ENCODE peak calls at places on chromosomes 16 and 17, in eight cellular contexts. X, Y, P, H, G, J, L and C are unnamed samples. For H3K4me1 and H3K36me3, the result is how much of the 10 kb centered on the place peaks cover.

GRCh38 chr16:77383606-77384187 is 51.1 kb downstream of the ADAMTS18 start:
- DNase-seq in X (no peak), Y (no peak), P (no peak), H (no peak), G (no peak), J (no peak), L (no peak), C (no peak)

GRCh38 chr16:29820730-29821662 is 734 bp downstream of the MVP start:
- DNase-seq in X (peak), Y (no peak), P (peak), H (peak), G (no peak), J (peak), L (peak), C (no peak)

GRCh38 chr17:2481760-2482159 is 29.9 kb downstream of the METTL16 start:
- DNase-seq in X (no peak), Y (no peak), P (no peak), H (no peak), G (no peak), J (no peak), L (no peak), C (no peak)

GRCh38 chr17:8019161-8019560 is 16.7 kb downstream of the GUCY2D start:
- DNase-seq in X (no peak), Y (no peak), P (no peak), H (no peak), G (no peak), J (no peak), L (no peak), C (no peak)

GRCh38 chr16:56609463-56609921 is 1.1 kb downstream of the MT2A start:
- DNase-seq in X (peak), Y (peak), P (peak), H (peak), G (peak), J (peak), L (peak), C (no peak)

GRCh38 chr17:77313831-77314230 is 173.1 kb downstream of the SEC14L1 start:
- DNase-seq in X (no peak), Y (no peak), P (no peak), H (peak), G (no peak), J (no peak), L (peak), C (no peak)

GRCh38 chr17:77076046-77076882 is 64.5 kb upstream of the SEC14L1 start:
- DNase-seq in X (no peak), Y (peak), P (no peak), H (no peak), G (peak), J (no peak), L (no peak), C (no peak)

GRCh38 chr17:30219315-30219714 is 16.2 kb downstream of the SLC6A4 start:
- DNase-seq in X (no peak), Y (no peak), P (no peak), H (no peak), G (no peak), J (no peak), L (no peak), C (no peak)

GRCh38 chr17:40284085-40284713 is 3.5 kb upstream of the CDC6 start:
- DNase-seq in X (no peak), Y (peak), P (no peak), H (peak), G (peak), J (no peak), L (no peak), C (no peak)

GRCh38 chr16:10172848-10173655 is 9.2 kb downstream of the GRIN2A start:
- DNase-seq in X (no peak), Y (no peak), P (no peak), H (no peak), G (peak), J (no peak), L (no peak), C (no peak)

GRCh38 chr17:44541884-44542581 is 15.3 kb upstream of the FZD2 start:
- DNase-seq in X (no peak), Y (no peak), P (no peak), H (no peak), G (no peak), J (no peak), L (no peak), C (no peak)

GRCh38 chr17:81328925-81329278 is 33.8 kb upstream of the SLC38A10 start:
- DNase-seq in X (no peak), Y (no peak), P (no peak), H (no peak), G (peak), J (no peak), L (no peak), C (no peak)

GRCh38 chr17:68507581-68507980 is 4.6 kb upstream of the PRKAR1A start:
- DNase-seq in X (no peak), Y (no peak), P (no peak), H (no peak), G (no peak), J (no peak), L (no peak), C (no peak)

GRCh38 chr16:66382966-66383299 is 16.4 kb downstream of the CDH5 start:
- DNase-seq in X (no peak), Y (peak), P (no peak), H (no peak), G (peak), J (no peak), L (no peak), C (no peak)

GRCh38 chr17:1958134-1958881 is 66.8 kb downstream of the RTN4RL1 start:
- DNase-seq in X (no peak), Y (no peak), P (no peak), H (no peak), G (no peak), J (no peak), L (no peak), C (no peak)

GRCh38 chr16:89922884-89923639 is at the start of gene TUBB3:
- DNase-seq in X (peak), Y (peak), P (peak), H (peak), G (peak), J (no peak), L (no peak), C (no peak)

GRCh38 chr17:81712468-81713003 is 452 bp downstream of the SLC25A10 start:
- DNase-seq in X (no peak), Y (no peak), P (no peak), H (peak), G (no peak), J (no peak), L (peak), C (no peak)

GRCh38 chr17:72502111-72502939 is 381.5 kb downstream of the SOX9 start:
- DNase-seq in X (no peak), Y (peak), P (no peak), H (peak), G (peak), J (no peak), L (no peak), C (no peak)

GRCh38 chr16:24729967-24730815 is 740 bp downstream of the TNRC6A start:
- DNase-seq in X (no peak), Y (peak), P (peak), H (peak), G (no peak), J (peak), L (peak), C (no peak)

GRCh38 chr16:66541388-66542360 is 8.2 kb downstream of the TK2 start:
- DNase-seq in X (no peak), Y (no peak), P (no peak), H (no peak), G (no peak), J (no peak), L (no peak), C (no peak)

GRCh38 chr17:59221159-59221847 is 992 bp downstream of the GDPD1 start:
- DNase-seq in X (no peak), Y (no peak), P (no peak), H (no peak), G (no peak), J (no peak), L (no peak), C (no peak)

GRCh38 chr16:21277927-21278706 is at the start of gene CRYM:
- DNase-seq in X (peak), Y (no peak), P (peak), H (peak), G (no peak), J (peak), L (peak), C (no peak)

GRCh38 chr16:75195811-75196790 is 10.9 kb downstream of the CTRB2 start:
- DNase-seq in X (no peak), Y (no peak), P (no peak), H (no peak), G (no peak), J (no peak), L (no peak), C (no peak)

GRCh38 chr16:24010440-24011089 is 174.8 kb downstream of the PRKCB start:
- DNase-seq in X (peak), Y (peak), P (peak), H (peak), G (peak), J (peak), L (peak), C (no peak)

GRCh38 chr17:82092628-82092994 is 5.4 kb downstream of the FASN start:
- DNase-seq in X (no peak), Y (no peak), P (no peak), H (peak), G (no peak), J (no peak), L (peak), C (no peak)

GRCh38 chr17:77914440-77915254 is 43.9 kb upstream of the TNRC6C start:
- DNase-seq in X (no peak), Y (no peak), P (no peak), H (no peak), G (peak), J (no peak), L (no peak), C (no peak)

GRCh38 chr16:68257251-68257905 is 6.9 kb upstream of the SLC7A6 start:
- DNase-seq in X (no peak), Y (peak), P (no peak), H (peak), G (no peak), J (no peak), L (no peak), C (no peak)

GRCh38 chr16:68259421-68259820 is 4.9 kb upstream of the SLC7A6 start:
- DNase-seq in X (no peak), Y (peak), P (no peak), H (no peak), G (no peak), J (no peak), L (no peak), C (no peak)

GRCh38 chr16:68255712-68256111 is 8.6 kb upstream of the SLC7A6 start:
- DNase-seq in X (no peak), Y (no peak), P (no peak), H (no peak), G (no peak), J (no peak), L (no peak), C (no peak)

GRCh38 chr16:68257906-68258800 is 6.2 kb upstream of the SLC7A6 start:
- DNase-seq in X (no peak), Y (peak), P (no peak), H (peak), G (peak), J (no peak), L (no peak), C (no peak)

GRCh38 chr16:68259007-68259406 is 5.3 kb upstream of the SLC7A6 start:
- DNase-seq in X (no peak), Y (no peak), P (no peak), H (no peak), G (no peak), J (no peak), L (no peak), C (no peak)
- H3K4me1 ChIP-seq in X (under half), Y (under half), P (half or more), H (under half), G (under half), J (under half), L (under half), C (under half)

DNA sequence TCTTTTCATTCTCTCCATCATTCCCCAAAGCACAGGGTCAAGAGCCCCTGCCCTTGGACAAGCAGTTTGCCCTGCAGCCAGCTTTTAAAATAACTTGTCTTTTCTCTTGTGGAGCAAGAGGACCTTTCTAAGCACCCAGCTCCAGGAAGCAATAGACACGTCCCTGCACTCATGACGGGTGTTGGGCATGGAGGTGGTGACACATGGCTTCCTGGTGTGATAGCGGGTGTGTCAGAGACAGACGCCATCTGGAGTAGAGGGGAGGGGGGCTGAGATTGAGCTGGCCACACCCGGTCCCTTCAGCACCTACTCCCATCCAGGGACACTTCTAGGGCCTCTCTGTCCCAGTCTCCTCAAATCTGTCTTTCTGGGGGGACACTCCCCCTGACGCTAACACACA is 216.4 kb upstream of the IRX3 start:
- DNase-seq in X (peak), Y (no peak), P (peak), H (peak), G (no peak), J (no peak), L (no peak), C (no peak)
- H3K27ac ChIP-seq in X (peak), Y (no peak), P (peak), H (no peak), G (no peak), J (no peak), L (no peak), C (no peak)

GRCh38 chr17:49294126-49294525 is 63.5 kb upstream of the PHOSPHO1 start:
- DNase-seq in X (no peak), Y (no peak), P (no peak), H (no peak), G (no peak), J (no peak), L (no peak), C (no peak)

GRCh38 chr17:49292901-49293300 is 62.3 kb upstream of the PHOSPHO1 start:
- DNase-seq in X (no peak), Y (no peak), P (no peak), H (no peak), G (no peak), J (no peak), L (no peak), C (no peak)

GRCh38 chr17:49299996-49300395 is 62.1 kb downstream of the ZNF652 start:
- DNase-seq in X (no peak), Y (no peak), P (no peak), H (no peak), G (no peak), J (no peak), L (no peak), C (no peak)

GRCh38 chr17:49297141-49297540 is 64.9 kb downstream of the ZNF652 start:
- DNase-seq in X (no peak), Y (no peak), P (no peak), H (no peak), G (no peak), J (no peak), L (no peak), C (no peak)

GRCh38 chr17:49298371-49298976 is 63.6 kb downstream of the ZNF652 start:
- DNase-seq in X (no peak), Y (no peak), P (no peak), H (no peak), G (no peak), J (no peak), L (no peak), C (no peak)
- H3K36me3 ChIP-seq in X (under half), Y (under half), P (half or more), H (under half), G (under half), J (under half), L (under half), C (under half)

GRCh38 chr16:72612718-72613117 is 435.2 kb downstream of the ZFHX3 start:
- DNase-seq in X (no peak), Y (no peak), P (no peak), H (no peak), G (no peak), J (no peak), L (no peak), C (no peak)
- H3K4me1 ChIP-seq in X (under half), Y (under half), P (under half), H (under half), G (under half), J (under half), L (under half), C (under half)

DNA sequence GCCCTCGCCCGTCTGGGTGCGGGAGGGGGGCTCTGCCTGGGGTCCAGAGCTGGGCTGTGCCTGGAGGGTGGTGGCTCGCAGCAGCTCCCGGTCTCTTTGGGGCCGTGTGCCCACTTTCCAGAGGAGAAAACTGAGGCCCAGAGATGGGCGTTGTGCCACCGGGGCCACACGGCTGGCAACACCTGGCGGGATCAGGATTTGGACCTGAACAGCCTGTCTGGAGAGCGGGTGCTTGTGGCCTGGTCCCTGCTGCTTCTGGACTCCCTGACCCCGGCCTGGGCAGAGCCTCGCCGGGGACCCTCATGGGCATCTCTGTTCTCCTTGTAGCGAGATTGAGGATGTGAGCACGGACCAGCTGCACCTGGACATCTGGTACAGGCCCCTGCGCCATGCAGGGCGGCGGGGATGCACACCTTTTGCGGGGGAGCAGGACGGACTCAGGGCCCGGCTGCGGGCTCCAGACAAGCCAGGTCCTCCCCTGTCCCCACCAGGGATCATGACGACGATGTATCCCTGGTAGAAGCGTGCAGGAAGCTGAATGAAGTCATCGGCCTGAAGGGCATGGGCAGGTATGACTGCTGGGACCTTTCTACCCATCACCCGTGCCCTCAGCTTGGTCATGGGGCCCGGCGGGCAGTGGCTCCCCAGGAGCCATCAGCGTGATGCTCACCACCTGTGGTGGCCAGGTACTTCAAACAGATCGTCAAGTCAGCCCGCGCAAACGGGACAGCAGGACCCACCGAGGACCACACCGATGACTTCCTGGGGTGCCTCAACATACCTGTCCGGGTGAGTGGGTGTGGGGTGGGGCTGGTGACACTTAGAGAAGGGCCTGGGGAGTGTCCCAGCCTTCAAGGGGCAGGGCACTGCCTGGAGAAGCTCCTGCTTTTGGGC is 8.3 kb downstream of the BAIAP3 start:
- DNase-seq in X (no peak), Y (no peak), P (no peak), H (no peak), G (no peak), J (no peak), L (no peak), C (no peak)
- H3K27ac ChIP-seq in X (no peak), Y (no peak), P (no peak), H (no peak), G (no peak), J (no peak), L (no peak), C (no peak)

DNA sequence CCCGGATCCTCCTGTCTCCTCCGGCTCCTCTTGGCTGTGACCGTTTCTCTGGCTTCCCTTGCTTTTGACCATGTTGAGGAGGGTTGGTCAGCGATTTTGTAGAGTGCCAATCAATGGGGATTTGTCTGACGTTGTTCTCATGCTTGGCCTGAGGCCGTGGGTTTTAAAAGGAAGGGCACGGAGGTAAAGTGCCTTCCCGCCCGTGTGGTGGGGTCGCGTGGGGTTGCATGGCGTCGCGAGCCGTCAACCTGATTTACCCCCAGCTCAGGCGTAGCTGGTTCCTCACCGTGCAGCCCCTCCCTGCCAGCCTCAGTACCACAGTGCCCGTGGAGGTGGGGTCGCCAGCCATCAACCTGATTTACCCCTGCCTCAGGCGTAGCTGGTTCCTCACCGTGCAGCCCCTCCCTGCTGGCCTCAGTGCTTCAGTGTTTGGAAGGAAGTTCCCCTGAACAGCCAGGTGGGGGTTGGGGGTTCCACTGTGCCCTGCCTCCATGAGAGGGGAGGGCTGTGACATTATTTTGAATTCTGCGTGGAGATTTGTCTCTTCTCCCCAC is 5.0 kb downstream of the TPSAB1 start:
- DNase-seq in X (no peak), Y (no peak), P (no peak), H (no peak), G (no peak), J (no peak), L (no peak), C (no peak)
- H3K36me3 ChIP-seq in X (under half), Y (under half), P (under half), H (under half), G (under half), J (under half), L (under half), C (under half)

GRCh38 chr17:57622327-57622885 is 122.7 kb downstream of the CCDC182 start:
- DNase-seq in X (no peak), Y (no peak), P (no peak), H (no peak), G (no peak), J (no peak), L (no peak), C (no peak)
- H3K4me1 ChIP-seq in X (under half), Y (under half), P (half or more), H (under half), G (under half), J (under half), L (under half), C (under half)

GRCh38 chr17:38890410-38890746 is 20.5 kb downstream of the LASP1 start:
- DNase-seq in X (no peak), Y (no peak), P (no peak), H (no peak), G (no peak), J (no peak), L (no peak), C (no peak)
- H3K27ac ChIP-seq in X (peak), Y (no peak), P (no peak), H (no peak), G (no peak), J (peak), L (no peak), C (peak)

GRCh38 chr16:48542966-48543365 is 67.0 kb downstream of the N4BP1 start:
- DNase-seq in X (no peak), Y (no peak), P (no peak), H (no peak), G (no peak), J (no peak), L (no peak), C (no peak)

GRCh38 chr16:48540222-48540900 is 69.6 kb downstream of the N4BP1 start:
- DNase-seq in X (no peak), Y (no peak), P (no peak), H (no peak), G (no peak), J (no peak), L (no peak), C (no peak)

GRCh38 chr16:48542020-48542473 is 67.9 kb downstream of the N4BP1 start:
- DNase-seq in X (peak), Y (peak), P (peak), H (peak), G (peak), J (no peak), L (no peak), C (no peak)

GRCh38 chr16:48539485-48540221 is 70.3 kb downstream of the N4BP1 start:
- DNase-seq in X (no peak), Y (no peak), P (no peak), H (no peak), G (no peak), J (no peak), L (no peak), C (no peak)

DNA sequence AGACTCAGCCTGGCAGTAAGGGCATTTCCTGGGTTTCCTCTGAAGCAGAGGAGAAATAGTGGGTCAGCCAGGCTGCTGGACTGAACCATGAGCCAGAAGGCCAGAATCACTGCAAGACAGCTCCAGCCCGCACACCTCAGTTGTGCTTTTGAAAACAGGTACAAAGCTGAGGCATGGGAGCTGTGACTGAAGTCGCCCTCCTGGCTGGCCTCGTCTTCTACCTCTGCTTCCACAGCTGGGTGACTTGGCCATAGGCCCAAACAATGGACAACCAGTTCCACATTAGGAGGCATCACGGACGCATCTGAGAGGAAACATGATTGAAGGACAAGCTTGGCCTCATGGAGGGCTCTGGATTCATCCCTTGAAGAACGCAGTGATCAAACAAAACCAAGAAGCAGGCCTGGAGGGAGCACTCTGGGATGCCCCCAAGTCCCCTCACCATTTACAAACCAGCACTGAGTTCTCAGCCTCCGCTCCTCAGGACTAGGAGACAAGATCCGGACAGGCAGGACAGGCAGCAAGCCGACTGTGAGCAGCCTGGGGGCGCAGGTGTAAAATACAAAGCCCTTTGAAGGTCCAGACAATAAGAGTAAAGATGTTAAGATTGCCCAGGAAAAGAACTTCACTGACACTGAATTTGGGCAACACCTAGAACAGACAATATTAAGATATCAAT is 68.7 kb downstream of the N4BP1 start:
- DNase-seq in X (no peak), Y (no peak), P (no peak), H (no peak), G (no peak), J (no peak), L (no peak), C (no peak)
- H3K36me3 ChIP-seq in X (under half), Y (under half), P (half or more), H (under half), G (under half), J (under half), L (under half), C (under half)